ENCODE peak calls at places on chromosomes 16 and 17, in ten cellular contexts. C is CD8-positive, alpha-beta T cell; I is PC-3; G is mucosa of descending colon; V is activated B cell treated with CpG ODN at 0.5 μM for 24 hours; K is H9; T is cardiac fibroblast; N is colonic mucosa; J is IMR-90; E is tibial nerve. H is an unnamed sample.

GRCh38 chr16:67404740-67405226 is 11.5 kb upstream of the TPPP3 start:
- DNase-seq in C (no peak), I (peak; percentile 96), G (peak; percentile 53), V (no peak), K (no peak), T (no peak), N (peak; percentile 91), J (no peak), E (no peak), H (no peak)

GRCh38 chr17:45364531-45365390 is 47.9 kb upstream of the MAP3K14 start:
- DNase-seq in C (no peak), I (no peak), G (no peak), V (no peak), K (peak; percentile 99), T (peak; percentile 84), N (no peak), J (peak; percentile 37), E (peak; percentile 9), H (peak; percentile 17)

GRCh38 chr17:32546031-32546444 is 59.2 kb downstream of the CDK5R1 start:
- DNase-seq in C (no peak), I (no peak), G (no peak), V (no peak), K (peak; percentile 63), T (no peak), N (no peak), J (no peak), E (no peak), H (peak; percentile 14)

GRCh38 chr17:246226-246625 is 64.8 kb upstream of the DOC2B start:
- DNase-seq in C (no peak), I (no peak), G (peak; percentile 65), V (no peak), K (no peak), T (no peak), N (peak; percentile 40), J (no peak), E (no peak), H (no peak)

GRCh38 chr17:47949197-47949759 is 7.9 kb downstream of the PNPO start:
- DNase-seq in C (peak; percentile 73), I (peak; percentile 94), G (peak; percentile 93), V (peak; percentile 76), K (peak; percentile 96), T (peak; percentile 82), N (peak; percentile 96), J (peak; percentile 82), E (peak; percentile 76), H (peak; percentile 98)

GRCh38 chr16:75908718-75909117 is 182.4 kb upstream of the CPHXL start:
- DNase-seq in C (no peak), I (no peak), G (no peak), V (no peak), K (no peak), T (no peak), N (no peak), J (no peak), E (no peak), H (no peak)

GRCh38 chr16:84953051-84953746 is 58.1 kb downstream of the ZDHHC7 start:
- DNase-seq in C (no peak), I (no peak), G (no peak), V (no peak), K (no peak), T (no peak), N (no peak), J (no peak), E (no peak), H (no peak)

GRCh38 chr17:78000351-78000750 is 41.8 kb downstream of the TNRC6C start:
- DNase-seq in C (no peak), I (no peak), G (no peak), V (no peak), K (no peak), T (peak; percentile 46), N (no peak), J (peak; percentile 60), E (no peak), H (no peak)

GRCh38 chr17:79041723-79042420 is 17.9 kb downstream of the C1QTNF1 start:
- DNase-seq in C (no peak), I (peak; percentile 27), G (no peak), V (no peak), K (no peak), T (no peak), N (no peak), J (peak; percentile 37), E (no peak), H (no peak)

GRCh38 chr17:58088624-58089023 is 5.4 kb downstream of the DYNLL2 start:
- DNase-seq in C (no peak), I (no peak), G (no peak), V (no peak), K (no peak), T (no peak), N (no peak), J (no peak), E (no peak), H (no peak)

GRCh38 chr16:83113317-83113716 is 486.5 kb downstream of the CDH13 start:
- DNase-seq in C (no peak), I (no peak), G (no peak), V (no peak), K (peak; percentile 71), T (peak; percentile 49), N (no peak), J (peak; percentile 31), E (no peak), H (peak; percentile 27)

GRCh38 chr17:39400547-39401411 is 647 bp downstream of the FBXL20 start:
- DNase-seq in C (no peak), I (no peak), G (peak; percentile 64), V (no peak), K (no peak), T (peak; percentile 18), N (peak; percentile 23), J (no peak), E (no peak), H (no peak)

GRCh38 chr16:57446530-57447141 is 549 bp downstream of the CIAPIN1 start:
- DNase-seq in C (no peak), I (peak; percentile 16), G (no peak), V (no peak), K (no peak), T (peak; percentile 48), N (peak; percentile 44), J (peak; percentile 4), E (no peak), H (no peak)

GRCh38 chr17:62085511-62086408 is 20.7 kb upstream of the MED13 start:
- DNase-seq in C (no peak), I (no peak), G (no peak), V (no peak), K (no peak), T (peak; percentile 33), N (no peak), J (peak; percentile 62), E (no peak), H (no peak)

GRCh38 chr17:40511667-40512221 is 10.3 kb upstream of the TNS4 start:
- DNase-seq in C (no peak), I (no peak), G (no peak), V (no peak), K (no peak), T (no peak), N (no peak), J (no peak), E (no peak), H (no peak)

GRCh38 chr16:79400462-79401149 is 199.9 kb downstream of the MAF start:
- DNase-seq in C (no peak), I (no peak), G (peak; percentile 80), V (no peak), K (no peak), T (no peak), N (peak; percentile 50), J (no peak), E (no peak), H (no peak)

GRCh38 chr17:1301546-1301945 is 22.1 kb downstream of the TRARG1 start:
- DNase-seq in C (no peak), I (no peak), G (no peak), V (no peak), K (no peak), T (no peak), N (no peak), J (no peak), E (no peak), H (no peak)

GRCh38 chr16:67415872-67416793 is at the start of gene ZDHHC1:
- DNase-seq in C (peak; percentile 26), I (peak; percentile 61), G (peak; percentile 73), V (peak; percentile 73), K (peak; percentile 80), T (peak; percentile 64), N (peak; percentile 73), J (peak; percentile 61), E (no peak), H (peak; percentile 82)

GRCh38 chr17:42180922-42181850 is at the start of gene KCNH4:
- DNase-seq in C (peak; percentile 67), I (no peak), G (peak; percentile 89), V (peak; percentile 83), K (peak; percentile 80), T (peak; percentile 79), N (peak; percentile 74), J (peak; percentile 70), E (peak; percentile 49), H (peak; percentile 56)
- TF ChIP-seq CTCF in C (peak; percentile 54), I (no peak), G (peak; percentile 19), V (no peak), K (peak; percentile 53), T (peak; percentile 55), N (peak; percentile 41), J (peak; percentile 65), E (no peak), H (no peak)

GRCh38 chr17:2388705-2389099 is 12.2 kb downstream of the MNT start:
- DNase-seq in C (no peak), I (no peak), G (no peak), V (no peak), K (peak; percentile 76), T (no peak), N (no peak), J (no peak), E (no peak), H (no peak)
- TF ChIP-seq CTCF in C (no peak), I (no peak), G (no peak), V (no peak), K (peak; percentile 27), T (no peak), N (no peak), J (no peak), E (no peak), H (no peak)

GRCh38 chr16:4309833-4310266 is 6.0 kb upstream of the GLIS2 start:
- DNase-seq in C (peak; percentile 45), I (peak; percentile 58), G (no peak), V (peak; percentile 63), K (peak; percentile 95), T (no peak), N (peak; percentile 62), J (peak; percentile 93), E (no peak), H (peak; percentile 72)
- TF ChIP-seq CTCF in C (peak; percentile 45), I (peak; percentile 71), G (peak; percentile 76), V (no peak), K (peak; percentile 92), T (peak; percentile 50), N (peak; percentile 50), J (peak; percentile 76), E (peak; percentile 47), H (peak; percentile 54)

GRCh38 chr17:50946223-50946890 is 80.2 kb upstream of the TOB1 start:
- DNase-seq in C (no peak), I (no peak), G (no peak), V (peak; percentile 7), K (peak; percentile 31), T (no peak), N (no peak), J (no peak), E (no peak), H (no peak)
- TF ChIP-seq CTCF in C (no peak), I (no peak), G (no peak), V (no peak), K (no peak), T (no peak), N (no peak), J (no peak), E (no peak), H (no peak)